ENCODE peak calls at places on chromosomes 6 and 20, in four cellular contexts. E is GM23338; N is cardiac muscle cell; S is CD4-positive, CD25-positive, alpha-beta regulatory T cell. M is an unnamed sample.

GRCh38 chr6:40348591-40348990 is 238.6 kb downstream of the LRFN2 start:
- DNase-seq in E (no peak), N (no peak), S (no peak), M (no peak)

GRCh38 chr20:36959242-36959641 is 7.7 kb upstream of the SAMHD1 start:
- DNase-seq in E (no peak), N (no peak), S (no peak), M (no peak)

GRCh38 chr20:5806457-5807263 is 56.5 kb downstream of the SHLD1 start:
- DNase-seq in E (peak), N (no peak), S (no peak), M (no peak)

GRCh38 chr6:80872194-80872950 is 765.9 kb downstream of the BCKDHB start:
- DNase-seq in E (no peak), N (no peak), S (no peak), M (no peak)

GRCh38 chr6:117280922-117281321 is 15.6 kb downstream of the VGLL2 start:
- DNase-seq in E (peak), N (no peak), S (no peak), M (no peak)

GRCh38 chr6:63193324-63193723 is 17.9 kb upstream of the FKBP1C start:
- DNase-seq in E (no peak), N (no peak), S (no peak), M (no peak)

GRCh38 chr6:157497579-157497978 is 116.6 kb downstream of the ZDHHC14 start:
- DNase-seq in E (no peak), N (no peak), S (no peak), M (no peak)

GRCh38 chr6:88882536-88882935 is 80.9 kb downstream of the RNGTT start:
- DNase-seq in E (peak), N (no peak), S (no peak), M (no peak)

GRCh38 chr6:159977242-159978214 is 8.6 kb downstream of the IGF2R start:
- DNase-seq in E (no peak), N (no peak), S (no peak), M (no peak)

GRCh38 chr20:50120935-50121693 is 8.2 kb upstream of the UBE2V1 start:
- DNase-seq in E (peak), N (peak), S (peak), M (no peak)

GRCh38 chr6:46217671-46218131 is 46.9 kb upstream of the ENPP5 start:
- DNase-seq in E (no peak), N (no peak), S (no peak), M (no peak)

GRCh38 chr6:50380409-50381105 is 330.8 kb upstream of the DEFB112 start:
- DNase-seq in E (no peak), N (no peak), S (no peak), M (no peak)
- H3K4me3 ChIP-seq in E (no peak), N (no peak), S (no peak), M (no peak)

GRCh38 chr20:44183282-44183681 is 3.7 kb downstream of the JPH2 start:
- DNase-seq in E (no peak), N (peak), S (no peak), M (no peak)

GRCh38 chr20:44181611-44182010 is 5.4 kb downstream of the JPH2 start:
- DNase-seq in E (no peak), N (peak), S (no peak), M (no peak)

GRCh38 chr20:44180814-44181213 is 6.2 kb downstream of the JPH2 start:
- DNase-seq in E (peak), N (peak), S (no peak), M (no peak)

GRCh38 chr20:44182863-44183262 is 4.1 kb downstream of the JPH2 start:
- DNase-seq in E (no peak), N (no peak), S (no peak), M (no peak)

GRCh38 chr20:44182135-44182765 is 4.7 kb downstream of the JPH2 start:
- DNase-seq in E (no peak), N (peak), S (no peak), M (no peak)
- H3K4me3 ChIP-seq in E (no peak), N (peak), S (no peak), M (no peak)

DNA sequence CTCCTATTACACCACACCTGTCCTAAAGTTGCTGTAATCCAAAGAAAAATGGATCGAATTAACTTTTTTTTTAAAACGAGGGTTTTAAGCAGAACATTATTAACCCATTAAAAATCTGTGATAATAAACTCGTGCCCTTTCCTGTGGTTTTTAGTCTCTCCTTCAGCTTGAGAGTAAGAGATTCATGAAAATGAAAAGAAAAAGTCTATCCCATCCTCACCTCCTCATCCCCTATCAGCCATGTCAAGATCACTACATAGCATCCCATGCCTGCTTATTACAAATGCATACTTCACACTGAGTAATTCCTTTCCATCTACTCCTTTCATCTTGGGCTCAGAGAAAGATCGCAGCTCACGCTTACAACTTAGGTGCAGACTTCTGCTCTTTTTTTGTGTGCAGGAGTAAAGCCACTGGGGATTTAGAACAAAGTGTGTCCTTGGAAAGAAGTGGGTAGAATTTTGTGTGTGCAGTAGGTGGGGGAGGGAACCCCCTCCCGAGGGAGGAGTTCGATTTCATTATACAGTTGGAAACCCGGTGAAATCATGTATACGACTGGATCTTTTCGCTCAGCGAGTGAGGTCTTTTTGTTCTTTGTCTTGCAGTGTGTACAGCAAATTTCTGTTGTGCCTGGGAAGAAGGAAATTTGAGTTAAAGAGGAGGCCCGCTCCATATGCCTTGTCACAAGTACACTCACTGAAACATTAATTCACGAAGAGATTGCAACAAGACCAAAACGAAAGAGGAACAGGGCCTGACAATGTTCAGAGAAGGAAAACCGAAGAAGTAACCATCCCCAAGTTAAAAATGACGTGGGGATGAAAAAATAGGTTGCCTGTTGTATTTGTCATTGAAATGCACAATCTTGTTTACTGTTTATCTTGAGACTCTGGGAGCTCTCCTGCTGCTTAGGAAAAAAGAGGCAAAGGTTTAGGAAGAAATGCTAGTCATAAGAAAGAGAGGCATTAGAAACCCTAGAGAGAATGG is 146.5 kb upstream of the ZNF217 start:
- DNase-seq in E (no peak), N (peak), S (no peak), M (no peak)
- H3K4me3 ChIP-seq in E (peak), N (no peak), S (peak), M (peak)

GRCh38 chr6:54013966-54014365 is 97.3 kb upstream of the MLIP start:
- DNase-seq in E (no peak), N (no peak), S (no peak), M (no peak)

GRCh38 chr6:54009052-54009654 is 102.1 kb upstream of the MLIP start:
- DNase-seq in E (no peak), N (no peak), S (no peak), M (no peak)

GRCh38 chr6:54010340-54011276 is 100.6 kb upstream of the MLIP start:
- DNase-seq in E (no peak), N (peak), S (no peak), M (no peak)

GRCh38 chr6:54008589-54008988 is 102.7 kb upstream of the MLIP start:
- DNase-seq in E (no peak), N (no peak), S (no peak), M (no peak)

DNA sequence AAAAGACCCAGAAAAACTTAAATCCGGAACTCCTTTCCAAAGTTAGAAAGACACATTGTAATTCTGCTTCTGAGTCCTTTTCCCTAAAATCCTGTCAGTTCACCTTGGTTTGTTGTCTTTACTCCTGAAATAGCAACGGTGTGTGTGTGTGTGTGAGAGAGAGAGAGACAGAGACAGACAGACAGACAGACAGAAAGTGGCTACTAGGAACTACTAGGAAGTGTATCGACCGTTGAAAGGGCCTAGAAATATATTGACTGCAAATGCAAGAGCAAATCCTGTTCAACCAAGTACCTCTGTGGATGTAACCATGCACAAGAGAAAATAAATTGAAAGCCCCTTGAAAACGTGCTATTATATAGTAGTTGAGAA is 100.0 kb upstream of the MLIP start:
- DNase-seq in E (no peak), N (peak), S (no peak), M (no peak)
- H3K4me3 ChIP-seq in E (no peak), N (no peak), S (no peak), M (peak)

GRCh38 chr20:45909817-45910669 is 1.9 kb downstream of the PLTP start:
- DNase-seq in E (no peak), N (no peak), S (no peak), M (no peak)
- H3K4me3 ChIP-seq in E (no peak), N (no peak), S (peak), M (no peak)

GRCh38 chr6:151807513-151808330 is at the start of gene ESR1:
- DNase-seq in E (peak), N (peak), S (no peak), M (no peak)
- H3K4me3 ChIP-seq in E (peak), N (peak), S (no peak), M (peak)

GRCh38 chr20:48025661-48026060 is 240.4 kb upstream of the SULF2 start:
- DNase-seq in E (no peak), N (no peak), S (no peak), M (no peak)
- H3K4me3 ChIP-seq in E (no peak), N (no peak), S (no peak), M (peak)

GRCh38 chr6:8110117-8110721 is 7.9 kb upstream of the EEF1E1 start:
- DNase-seq in E (no peak), N (no peak), S (no peak), M (no peak)

GRCh38 chr6:8113260-8113659 is 10.9 kb upstream of the EEF1E1 start:
- DNase-seq in E (no peak), N (no peak), S (no peak), M (no peak)

GRCh38 chr6:8108031-8108660 is 5.8 kb upstream of the EEF1E1 start:
- DNase-seq in E (no peak), N (no peak), S (no peak), M (no peak)

GRCh38 chr6:8110725-8111124 is 8.4 kb upstream of the EEF1E1 start:
- DNase-seq in E (no peak), N (no peak), S (no peak), M (no peak)

GRCh38 chr6:8108759-8109539 is 6.6 kb upstream of the EEF1E1 start:
- DNase-seq in E (no peak), N (peak), S (no peak), M (no peak)
- H3K4me3 ChIP-seq in E (no peak), N (no peak), S (no peak), M (no peak)

M was measured in epithelial cell of proximal tubule.